ENCODE peak calls at places on chromosomes 13 and 19, in five cellular contexts. Q is upper lobe of left lung, K is GM12878, V is K562, Y is HepG2. D is an unnamed sample.

GRCh38 chr13:77737583-77738200 is 40.2 kb downstream of the SLAIN1 start:
- ATAC-seq in V (no peak), Q (no peak), Y (no peak), K (peak), D (no peak)

GRCh38 chr13:77326905-77327604 is at the start of gene MYCBP2:
- ATAC-seq in V (peak), K (peak), Y (peak), Q (peak), D (peak)

GRCh38 chr19:55590621-55591020 is 8.7 kb downstream of the FIZ1 start:
- ATAC-seq in Q (no peak), K (no peak), Y (no peak), V (peak), D (no peak)

GRCh38 chr13:52105841-52106240 is 23.0 kb downstream of the NEK5 start:
- ATAC-seq in Q (no peak), V (no peak), K (no peak), Y (no peak), D (no peak)

GRCh38 chr19:41746593-41747227 is 8.6 kb upstream of the CEACAM6 start:
- ATAC-seq in V (peak), K (peak), Y (peak), Q (peak), D (no peak)

GRCh38 chr13:110554946-110555345 is 6.6 kb downstream of the RAB20 start:
- ATAC-seq in K (no peak), Q (no peak), Y (no peak), V (no peak), D (no peak)

GRCh38 chr13:48661112-48661511 is 7.4 kb downstream of the CYSLTR2 start:
- ATAC-seq in V (no peak), Q (no peak), K (no peak), Y (no peak), D (no peak)

GRCh38 chr13:48490241-48490640 is 42.6 kb downstream of the RCBTB2 start:
- ATAC-seq in K (no peak), Y (no peak), V (no peak), Q (no peak), D (no peak)

GRCh38 chr13:23824355-23824754 is 64.8 kb downstream of the MIPEP start:
- ATAC-seq in Y (no peak), V (no peak), Q (no peak), K (no peak), D (no peak)

GRCh38 chr13:109727251-109727650 is 59.1 kb downstream of the IRS2 start:
- ATAC-seq in Q (no peak), K (no peak), Y (no peak), V (no peak), D (no peak)

GRCh38 chr19:7694499-7694898 is 7.4 kb downstream of the FCER2 start:
- ATAC-seq in V (no peak), K (peak), Q (no peak), Y (no peak), D (no peak)
- TF ChIP-seq POLR2A in V (no peak), K (peak), Q (no peak), Y (no peak), D (no peak)

DNA sequence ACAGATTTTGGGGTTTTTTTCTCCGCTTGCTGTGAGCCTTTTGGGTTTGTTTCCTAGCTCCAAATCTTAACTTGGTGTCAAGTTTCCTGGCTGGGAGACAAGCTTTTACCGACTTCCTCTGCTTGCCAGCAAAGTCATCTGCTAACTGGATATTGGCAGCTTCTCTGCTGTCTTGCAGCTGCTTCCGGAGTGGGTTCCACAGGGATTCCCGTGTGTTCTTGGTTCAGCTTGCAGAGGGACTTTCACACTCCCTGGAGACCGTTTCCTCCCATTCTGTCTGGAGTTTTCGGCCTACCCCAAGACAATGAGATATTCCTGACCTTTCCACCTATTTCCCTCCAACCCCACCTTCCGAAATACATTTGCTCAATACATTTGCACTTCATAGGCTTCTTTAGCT is 2.2 kb upstream of the COLGALT1 start:
- ATAC-seq in Q (no peak), K (no peak), V (no peak), Y (no peak), D (peak)
- TF ChIP-seq EP300 in Q (no peak), K (no peak), V (peak), Y (no peak), D (no peak)

GRCh38 chr19:532578-533484 is 1.3 kb downstream of the CDC34 start:
- ATAC-seq in Q (peak), K (peak), Y (peak), V (peak), D (peak)

GRCh38 chr19:531753-532571 is at the start of gene CDC34:
- ATAC-seq in Y (no peak), V (peak), K (peak), Q (peak), D (peak)

GRCh38 chr19:530133-531008 is 1.2 kb upstream of the CDC34 start:
- ATAC-seq in Y (no peak), Q (no peak), K (no peak), V (no peak), D (no peak)

GRCh38 chr19:533485-534058 is 2.0 kb downstream of the CDC34 start:
- ATAC-seq in Q (no peak), K (no peak), Y (no peak), V (no peak), D (no peak)

GRCh38 chr19:531009-531752 is 379 bp upstream of the CDC34 start:
- ATAC-seq in V (peak), Y (peak), K (peak), Q (peak), D (peak)
- TF ChIP-seq POLR2AphosphoS5 in V (no peak), Y (peak), K (no peak), Q (no peak), D (no peak)

GRCh38 chr13:30463820-30464495 is 1.8 kb downstream of the HMGB1 start:
- ATAC-seq in Q (peak), Y (peak), V (no peak), K (peak), D (peak)
- TF ChIP-seq POLR2A in Q (no peak), Y (peak), V (peak), K (no peak), D (no peak)

DNA sequence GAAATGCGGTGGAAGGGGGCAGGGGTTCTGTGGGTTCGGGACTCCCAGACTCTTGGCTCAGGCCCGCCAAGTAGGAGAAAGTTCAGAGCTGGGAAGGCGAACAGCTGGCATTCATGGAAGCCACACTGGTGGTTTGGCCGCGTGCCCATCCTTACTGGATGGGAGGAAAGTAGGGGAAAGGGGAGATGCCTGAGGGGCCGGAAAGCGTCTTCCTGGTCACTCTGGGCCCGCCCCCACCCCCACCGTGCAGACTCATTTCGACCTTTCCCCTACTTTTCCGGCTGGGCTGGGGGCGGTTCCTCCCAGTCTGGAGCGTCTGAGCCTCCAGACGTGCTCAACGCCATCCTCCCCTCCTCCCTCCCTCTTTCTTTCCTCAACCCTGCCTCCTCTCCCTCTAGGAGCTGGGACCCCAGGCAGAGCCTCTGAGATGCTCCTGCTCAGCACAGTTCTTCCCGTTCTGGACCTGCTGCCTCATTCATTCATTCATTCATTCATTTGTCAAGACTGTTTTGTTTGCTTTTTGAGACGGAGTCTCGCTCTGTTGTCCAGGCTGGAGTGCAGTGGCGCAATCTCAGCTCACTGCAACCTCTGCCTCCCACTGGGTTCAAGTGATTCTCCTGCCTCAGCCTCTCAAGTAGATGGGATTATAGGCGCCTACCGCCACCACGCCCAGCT is 3.5 kb downstream of the ANGPTL4 start:
- ATAC-seq in K (no peak), Y (no peak), V (peak), Q (peak), D (peak)
- TF ChIP-seq EP300 in K (no peak), Y (no peak), V (no peak), Q (peak), D (no peak)

D was measured in gastroesophageal sphincter.